ENCODE peak calls at places on chromosomes 7 and 10, in four cellular contexts. U is T-helper 2 cell; Z is stimulated activated CD8-positive, alpha-beta memory T cell treated with anti-CD3 and anti-CD28 coated beads, Interleukin-15, amount 100 ng/mL, for 24 hours; J is activated CD4-positive, alpha-beta T cell treated with anti-CD3 and anti-CD28 coated beads, Interleukin-2, amount 50 U/mL, for 24 hours. H is an unnamed sample.

GRCh38 chr7:131845573-131846337 is 289.3 kb upstream of the PODXL start:
- DNase-seq in U (no peak), Z (no peak), J (no peak), H (no peak)

GRCh38 chr7:66894463-66895080 is 26.5 kb upstream of the TMEM248 start:
- DNase-seq in U (peak), Z (no peak), J (no peak), H (no peak)

GRCh38 chr10:90051053-90051452 is 349.7 kb downstream of the KIF20B start:
- DNase-seq in U (no peak), Z (no peak), J (no peak), H (no peak)

GRCh38 chr10:119377905-119378736 is 164.4 kb downstream of the RGS10 start:
- DNase-seq in U (no peak), Z (no peak), J (no peak), H (no peak)

GRCh38 chr10:34106356-34106885 is 708.7 kb downstream of the PARD3 start:
- DNase-seq in U (no peak), Z (no peak), J (no peak), H (no peak)

GRCh38 chr10:55550241-55550640 is 749.2 kb upstream of the PCDH15 start:
- DNase-seq in U (no peak), Z (no peak), J (no peak), H (no peak)

GRCh38 chr10:36114913-36115312 is 472.8 kb upstream of the FZD8 start:
- DNase-seq in U (no peak), Z (no peak), J (no peak), H (no peak)

GRCh38 chr10:78434886-78435285 is 401.2 kb downstream of the RPS24 start:
- DNase-seq in U (no peak), Z (no peak), J (no peak), H (no peak)

GRCh38 chr7:100602889-100603696 is 930 bp downstream of the PCOLCE start:
- DNase-seq in U (no peak), Z (no peak), J (no peak), H (no peak)

GRCh38 chr10:31961675-31962074 is 33.0 kb upstream of the ARHGAP12 start:
- DNase-seq in U (peak), Z (no peak), J (no peak), H (no peak)

GRCh38 chr7:141073173-141073640 is 657 bp upstream of the TMEM178B start:
- DNase-seq in U (peak), Z (no peak), J (no peak), H (no peak)

GRCh38 chr7:19815546-19815945 is 42.1 kb upstream of the TMEM196 start:
- DNase-seq in U (no peak), Z (no peak), J (no peak), H (no peak)

GRCh38 chr10:94065787-94066186 is 72.1 kb downstream of the PLCE1 start:
- DNase-seq in U (no peak), Z (no peak), J (no peak), H (no peak)

GRCh38 chr7:36949711-36950600 is 225.7 kb upstream of the AOAH start:
- DNase-seq in U (no peak), Z (no peak), J (no peak), H (no peak)

GRCh38 chr10:3231951-3232730 is 59.6 kb upstream of the PITRM1 start:
- DNase-seq in U (no peak), Z (no peak), J (no peak), H (no peak)

GRCh38 chr7:54841772-54842707 is 83.0 kb upstream of the SEC61G start:
- DNase-seq in U (peak), Z (no peak), J (no peak), H (no peak)

GRCh38 chr10:80579849-80580645 is 42.3 kb downstream of the SH2D4B start:
- DNase-seq in U (no peak), Z (no peak), J (no peak), H (no peak)

GRCh38 chr10:8902926-8903325 is 848.4 kb downstream of the GATA3 start:
- DNase-seq in U (no peak), Z (no peak), J (no peak), H (no peak)

GRCh38 chr7:40583653-40584424 is 449.0 kb downstream of the SUGCT start:
- DNase-seq in U (no peak), Z (no peak), J (no peak), H (no peak)

GRCh38 chr10:125041856-125042506 is 100.1 kb downstream of the ZRANB1 start:
- DNase-seq in U (no peak), Z (no peak), J (no peak), H (no peak)

GRCh38 chr10:69703766-69704191 is 73.7 kb downstream of the FAM241B start:
- DNase-seq in U (no peak), Z (no peak), J (no peak), H (no peak)

GRCh38 chr10:120760246-120760645 is 90.9 kb upstream of the WDR11 start:
- DNase-seq in U (no peak), Z (no peak), J (no peak), H (no peak)

GRCh38 chr7:35390146-35390545 is 136.2 kb upstream of the TBX20 start:
- DNase-seq in U (no peak), Z (no peak), J (no peak), H (no peak)

GRCh38 chr7:106231856-106232490 is 52.8 kb downstream of the NAMPT start:
- DNase-seq in U (no peak), Z (no peak), J (no peak), H (no peak)

GRCh38 chr7:114791771-114792170 is 130.1 kb upstream of the MDFIC start:
- DNase-seq in U (no peak), Z (no peak), J (no peak), H (no peak)

GRCh38 chr10:34580643-34581042 is 234.5 kb downstream of the PARD3 start:
- DNase-seq in U (no peak), Z (no peak), J (no peak), H (no peak)